ENCODE peak calls at places on chromosomes 2 and 18, in nine cellular contexts. M is PC-9, P is GM23248, W is K562, K is keratinocyte, E is mammary epithelial cell, L is astrocyte, B is HepG2, X is fibroblast of lung. I is an unnamed sample. For H3K4me1, the result is how much of the 10 kb centered on the place peaks cover.

GRCh38 chr2:49240608-49241007 is 86.3 kb upstream of the FSHR start:
- DNase-seq in X (peak), M (no peak), K (no peak), P (no peak), E (no peak), B (peak), W (no peak), L (peak), I (no peak)

GRCh38 chr18:40006553-40007073 is 1948.4 kb upstream of the PIK3C3 start:
- DNase-seq in X (no peak), B (no peak), E (no peak), M (no peak), K (no peak), P (no peak), W (no peak), L (no peak), I (no peak)

GRCh38 chr2:98936133-98936916 is at the start of gene CRACDL:
- DNase-seq in K (no peak), P (peak), M (peak), X (peak), B (no peak), E (peak), L (no peak), W (no peak), I (peak)

GRCh38 chr18:10579079-10579867 is 53.4 kb downstream of the NAPG start:
- DNase-seq in M (no peak), P (peak), E (no peak), W (no peak), X (peak), K (no peak), B (no peak), L (peak), I (peak)

GRCh38 chr2:95275601-95276243 is 1.5 kb downstream of the PROM2 start:
- DNase-seq in K (no peak), L (peak), X (peak), B (no peak), E (peak), W (no peak), P (peak), M (peak), I (peak)

GRCh38 chr18:9092665-9093064 is 9.8 kb upstream of the NDUFV2 start:
- DNase-seq in L (no peak), W (no peak), K (no peak), B (peak), M (no peak), X (no peak), P (no peak), E (no peak), I (peak)

GRCh38 chr2:6865346-6866238 is at the start of gene CMPK2:
- DNase-seq in W (peak), B (peak), M (peak), P (peak), X (peak), E (peak), L (peak), K (no peak), I (peak)

GRCh38 chr2:449246-450067 is 161.6 kb upstream of the ALKAL2 start:
- DNase-seq in X (no peak), P (no peak), W (no peak), E (no peak), K (no peak), M (no peak), L (no peak), B (no peak), I (peak)

GRCh38 chr2:1743396-1744150 is 742 bp downstream of the PXDN start:
- DNase-seq in X (peak), E (peak), P (peak), L (peak), B (no peak), W (no peak), K (no peak), M (peak), I (peak)

GRCh38 chr2:236840857-236841256 is 244.8 kb upstream of the COPS8 start:
- DNase-seq in P (no peak), B (no peak), K (no peak), X (no peak), L (no peak), E (no peak), W (no peak), M (no peak), I (no peak)

GRCh38 chr2:102082591-102083586 is 59.7 kb upstream of the IL1R1 start:
- DNase-seq in L (peak), P (peak), E (peak), K (no peak), B (peak), W (no peak), X (peak), M (no peak), I (peak)

GRCh38 chr2:213279961-213280360 is 4.3 kb upstream of the SPAG16 start:
- DNase-seq in M (no peak), L (no peak), W (no peak), E (no peak), B (no peak), P (peak), K (no peak), X (no peak), I (no peak)

GRCh38 chr18:8750954-8751415 is 45.6 kb downstream of the MTCL1 start:
- DNase-seq in B (no peak), L (peak), X (peak), P (peak), W (no peak), M (no peak), K (no peak), E (no peak), I (no peak)

GRCh38 chr2:37318401-37318800 is 6.2 kb downstream of the PRKD3 start:
- DNase-seq in W (no peak), M (no peak), K (no peak), P (peak), B (no peak), L (peak), X (peak), E (no peak), I (no peak)

GRCh38 chr2:88059979-88060906 is 4.7 kb upstream of the KRCC1 start:
- DNase-seq in M (peak), B (peak), L (peak), X (peak), E (peak), K (no peak), P (peak), W (peak), I (peak)

GRCh38 chr2:138087761-138088602 is 123.7 kb downstream of the HNMT start:
- DNase-seq in B (no peak), M (no peak), W (no peak), L (no peak), X (no peak), E (no peak), P (no peak), K (no peak), I (peak)

GRCh38 chr2:190575263-190575662 is 40.7 kb upstream of the NEMP2 start:
- DNase-seq in X (no peak), M (no peak), W (no peak), K (no peak), B (no peak), L (no peak), P (no peak), E (no peak), I (no peak)

GRCh38 chr2:105641389-105641811 is 103.3 kb upstream of the NCK2 start:
- DNase-seq in B (no peak), P (no peak), M (no peak), W (no peak), L (no peak), X (no peak), K (no peak), E (peak), I (no peak)

GRCh38 chr2:128486640-128487375 is 168.1 kb upstream of the HS6ST1 start:
- DNase-seq in L (no peak), B (no peak), W (peak), K (no peak), P (no peak), M (no peak), E (no peak), X (no peak), I (no peak)

GRCh38 chr2:172436889-172437288 is 9.5 kb downstream of the ITGA6 start:
- DNase-seq in L (no peak), W (no peak), B (no peak), K (peak), X (no peak), M (peak), E (peak), P (no peak), I (no peak)
- H3K4me1 ChIP-seq in L (under half), W (under half), B (half or more), K (half or more), X (under half), M (half or more), E (half or more), P (under half), I (half or more)

GRCh38 chr2:121285926-121286325 is 924 bp upstream of the TFCP2L1 start:
- DNase-seq in E (no peak), W (no peak), B (no peak), P (no peak), L (no peak), X (no peak), K (no peak), M (no peak), I (no peak)
- TF ChIP-seq EZH2 in E (no peak), W (no peak), B (no peak), P (no peak), L (no peak), X (no peak), K (no peak), M (no peak), I (no peak)

DNA sequence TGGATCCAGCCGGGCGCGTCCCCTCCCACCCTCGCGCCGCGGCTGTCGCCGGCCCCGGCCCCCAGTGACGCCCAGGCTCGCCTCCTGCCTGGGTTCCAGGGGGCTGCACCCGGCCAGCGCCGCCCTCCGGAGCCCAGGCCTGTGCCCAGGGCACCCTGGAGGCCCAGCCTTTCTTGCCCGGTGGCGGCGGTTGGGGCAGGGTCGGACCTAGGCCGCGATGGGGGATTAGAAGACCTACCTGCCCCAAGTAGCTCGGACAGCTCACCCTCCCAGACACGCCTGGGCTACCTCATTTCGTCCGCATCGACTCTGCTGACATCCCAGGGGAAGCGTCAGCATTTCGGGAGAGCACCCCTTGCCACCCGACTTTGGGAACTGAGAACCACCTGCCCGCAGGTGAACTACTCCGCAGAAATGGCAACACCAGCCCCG is 727 bp upstream of the ARL4C start:
- DNase-seq in B (no peak), K (no peak), M (no peak), L (no peak), E (no peak), P (no peak), W (no peak), X (no peak), I (no peak)
- H3K4me3 ChIP-seq in B (no peak), K (peak), M (peak), L (peak), E (no peak), P (peak), W (peak), X (no peak), I (peak)

GRCh38 chr2:27071277-27071989 is at the start of gene OST4:
- DNase-seq in K (peak), W (peak), P (peak), M (peak), X (peak), L (peak), B (peak), E (peak), I (peak)
- H3K4me1 ChIP-seq in K (under half), W (half or more), P (under half), M (under half), X (under half), L (half or more), B (half or more), E (under half), I (under half)

DNA sequence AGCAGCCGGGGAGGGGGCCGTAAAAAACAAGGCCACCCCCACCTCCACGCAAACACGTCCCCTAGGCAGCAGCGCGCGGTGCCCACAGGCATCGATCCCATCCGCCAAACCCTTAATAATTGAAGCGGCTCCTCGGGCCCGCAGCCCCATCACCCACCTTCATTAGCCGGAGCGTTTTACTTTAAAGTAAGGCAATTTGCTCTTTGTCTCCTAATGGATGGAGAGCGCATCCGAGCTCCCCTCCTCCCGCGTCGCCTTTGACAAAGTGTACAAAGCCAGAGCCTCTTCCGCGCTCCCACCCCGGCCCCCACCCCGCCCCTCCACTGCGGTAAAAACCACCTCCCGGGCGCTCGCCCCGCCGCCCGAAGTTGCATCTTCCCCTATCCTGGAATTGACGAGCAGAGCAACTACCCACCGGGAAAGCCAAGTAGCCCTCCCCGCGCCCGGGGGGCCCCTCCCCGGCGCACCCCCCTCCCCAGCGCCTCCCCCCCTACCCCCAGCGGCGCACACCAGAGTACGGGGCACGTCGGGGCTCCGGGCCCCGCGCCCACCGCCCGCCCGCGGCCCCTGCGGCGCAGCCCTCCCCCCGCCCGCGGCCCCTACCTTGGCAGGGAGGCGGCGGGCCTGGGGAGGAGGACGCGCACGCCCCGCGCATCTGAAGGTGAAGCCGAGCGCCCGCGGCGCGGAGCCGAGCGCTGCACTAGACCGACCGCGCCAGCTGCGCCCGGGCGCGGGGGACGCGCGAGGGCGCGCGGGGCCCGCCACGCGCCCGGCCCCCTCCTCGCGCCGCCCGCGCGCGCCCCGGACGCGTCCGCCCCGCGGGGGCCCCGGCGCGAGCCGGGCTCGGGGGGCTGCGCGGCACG is at the start of gene ZNF516:
- DNase-seq in E (no peak), W (no peak), K (no peak), M (no peak), X (peak), L (peak), B (peak), P (peak), I (no peak)
- TF ChIP-seq EZH2 in E (no peak), W (no peak), K (no peak), M (no peak), X (no peak), L (no peak), B (no peak), P (no peak), I (peak)

GRCh38 chr18:58493516-58494253 is 135.2 kb downstream of the ALPK2 start:
- DNase-seq in P (peak), W (peak), B (peak), K (peak), X (peak), L (peak), M (peak), E (peak), I (peak)
- H3K4me3 ChIP-seq in P (no peak), W (no peak), B (no peak), K (no peak), X (peak), L (peak), M (no peak), E (no peak), I (peak)

GRCh38 chr2:68031043-68031442 is 31.8 kb downstream of the C1D start:
- DNase-seq in W (no peak), M (no peak), L (no peak), P (no peak), K (no peak), B (no peak), X (no peak), E (no peak), I (peak)
- H3K4me1 ChIP-seq in W (under half), M (under half), L (under half), P (under half), K (under half), B (under half), X (under half), E (under half), I (under half)

GRCh38 chr18:3712485-3712884 is 262.5 kb downstream of the TGIF1 start:
- DNase-seq in E (no peak), B (no peak), L (no peak), P (no peak), X (no peak), K (no peak), W (no peak), M (no peak), I (no peak)

GRCh38 chr18:3706279-3707097 is 256.5 kb downstream of the TGIF1 start:
- DNase-seq in X (no peak), P (peak), K (no peak), W (peak), L (no peak), B (no peak), M (no peak), E (no peak), I (no peak)

GRCh38 chr18:3713166-3713565 is 263.2 kb downstream of the TGIF1 start:
- DNase-seq in X (peak), L (peak), E (no peak), M (no peak), B (no peak), P (no peak), K (no peak), W (no peak), I (no peak)

GRCh38 chr18:3710712-3711269 is 260.8 kb downstream of the TGIF1 start:
- DNase-seq in E (peak), P (peak), K (no peak), M (peak), B (no peak), X (no peak), W (peak), L (no peak), I (peak)

GRCh38 chr18:3709166-3709565 is 259.2 kb downstream of the TGIF1 start:
- DNase-seq in K (no peak), M (no peak), P (no peak), L (no peak), W (no peak), X (peak), E (peak), B (no peak), I (no peak)
- TF ChIP-seq EZH2 in K (no peak), M (no peak), P (no peak), L (no peak), W (no peak), X (no peak), E (no peak), B (no peak), I (no peak)

GRCh38 chr2:151408788-151409600 is 708 bp upstream of the RIF1 start:
- DNase-seq in P (no peak), L (no peak), K (no peak), M (no peak), W (no peak), X (no peak), E (no peak), B (no peak), I (no peak)
- H3K4me3 ChIP-seq in P (peak), L (peak), K (no peak), M (peak), W (peak), X (peak), E (no peak), B (peak), I (peak)